ENCODE peak calls at places on chromosomes 1 and 21, in five cellular contexts. One of them, this sample, is unnamed.

GRCh38 chr1:41935226-41935625 is 16.5 kb upstream of the HIVEP3 start:
- DNase-seq in fibroblast of lung: peak; percentile 75
- DNase-seq in Calu3: no peak
- DNase-seq in GM12865: no peak
- DNase-seq in body of pancreas: no peak
- DNase-seq in this sample: no peak

GRCh38 chr1:109485001-109485400 is 1.3 kb downstream of the ATXN7L2 start:
- DNase-seq in fibroblast of lung: no peak
- DNase-seq in Calu3: no peak
- DNase-seq in GM12865: peak; percentile 35
- DNase-seq in body of pancreas: no peak
- DNase-seq in this sample: no peak

GRCh38 chr1:38558476-38559179 is 300.9 kb downstream of the RRAGC start:
- DNase-seq in fibroblast of lung: no peak
- DNase-seq in Calu3: no peak
- DNase-seq in GM12865: peak; percentile 63
- DNase-seq in body of pancreas: no peak
- DNase-seq in this sample: peak; percentile 51

GRCh38 chr1:190416239-190416638 is 61.4 kb downstream of the BRINP3 start:
- DNase-seq in fibroblast of lung: no peak
- DNase-seq in Calu3: no peak
- DNase-seq in GM12865: peak; percentile 2
- DNase-seq in body of pancreas: no peak
- DNase-seq in this sample: no peak

GRCh38 chr1:116540088-116540487 is 30.7 kb downstream of the CD58 start:
- DNase-seq in fibroblast of lung: no peak
- DNase-seq in Calu3: no peak
- DNase-seq in GM12865: peak; percentile 64
- DNase-seq in body of pancreas: no peak
- DNase-seq in this sample: peak; percentile 57

GRCh38 chr1:204545202-204545601 is 29.0 kb downstream of the MDM4 start:
- DNase-seq in fibroblast of lung: peak; percentile 29
- DNase-seq in Calu3: no peak
- DNase-seq in GM12865: no peak
- DNase-seq in body of pancreas: no peak
- DNase-seq in this sample: no peak

GRCh38 chr1:30462826-30463425 is 260.5 kb downstream of the MATN1 start:
- DNase-seq in fibroblast of lung: no peak
- DNase-seq in Calu3: no peak
- DNase-seq in GM12865: no peak
- DNase-seq in body of pancreas: no peak
- DNase-seq in this sample: no peak

GRCh38 chr1:107405241-107405640 is 264.4 kb downstream of the NTNG1 start:
- DNase-seq in fibroblast of lung: peak; percentile 85
- DNase-seq in Calu3: no peak
- DNase-seq in GM12865: no peak
- DNase-seq in body of pancreas: no peak
- DNase-seq in this sample: no peak

GRCh38 chr1:226733309-226733708 is 5.8 kb downstream of the ITPKB start:
- DNase-seq in fibroblast of lung: no peak
- DNase-seq in Calu3: no peak
- DNase-seq in GM12865: peak; percentile 56
- DNase-seq in body of pancreas: no peak
- DNase-seq in this sample: no peak

GRCh38 chr1:59999006-59999405 is 72.4 kb upstream of the CYP2J2 start:
- DNase-seq in fibroblast of lung: peak; percentile 41
- DNase-seq in Calu3: no peak
- DNase-seq in GM12865: no peak
- DNase-seq in body of pancreas: no peak
- DNase-seq in this sample: no peak

GRCh38 chr1:69451196-69451595 is 116.5 kb upstream of the LRRC7 start:
- DNase-seq in fibroblast of lung: no peak
- DNase-seq in Calu3: no peak
- DNase-seq in GM12865: no peak
- DNase-seq in body of pancreas: no peak
- DNase-seq in this sample: no peak

GRCh38 chr1:203505526-203506189 is 11.7 kb downstream of the OPTC start:
- DNase-seq in fibroblast of lung: peak; percentile 35
- DNase-seq in Calu3: no peak
- DNase-seq in GM12865: no peak
- DNase-seq in body of pancreas: no peak
- DNase-seq in this sample: no peak

GRCh38 chr1:25724986-25725385 is 75.0 kb upstream of the SELENON start:
- DNase-seq in fibroblast of lung: no peak
- DNase-seq in Calu3: no peak
- DNase-seq in GM12865: no peak
- DNase-seq in body of pancreas: no peak
- DNase-seq in this sample: no peak

GRCh38 chr21:45455321-45456013 is 50.5 kb downstream of the COL18A1 start:
- DNase-seq in fibroblast of lung: peak; percentile 55
- DNase-seq in Calu3: no peak
- DNase-seq in GM12865: no peak
- DNase-seq in body of pancreas: peak; percentile 50
- DNase-seq in this sample: no peak

GRCh38 chr1:201582261-201582951 is 43.5 kb downstream of the NAV1 start:
- DNase-seq in fibroblast of lung: peak; percentile 72
- DNase-seq in Calu3: no peak
- DNase-seq in GM12865: no peak
- DNase-seq in body of pancreas: peak; percentile 30
- DNase-seq in this sample: no peak

GRCh38 chr1:146013566-146013937 is 8.0 kb downstream of the HJV start:
- DNase-seq in fibroblast of lung: no peak
- DNase-seq in Calu3: no peak
- DNase-seq in GM12865: no peak
- DNase-seq in body of pancreas: no peak
- DNase-seq in this sample: no peak

GRCh38 chr1:176033879-176034278 is 173.2 kb downstream of the COP1 start:
- DNase-seq in fibroblast of lung: peak; percentile 19
- DNase-seq in Calu3: no peak
- DNase-seq in GM12865: no peak
- DNase-seq in body of pancreas: no peak
- DNase-seq in this sample: no peak

GRCh38 chr21:45552696-45553391 is 10.6 kb upstream of the SLC19A1 start:
- DNase-seq in fibroblast of lung: no peak
- DNase-seq in Calu3: no peak
- DNase-seq in GM12865: no peak
- DNase-seq in body of pancreas: no peak
- DNase-seq in this sample: no peak

GRCh38 chr1:208280184-208280583 is 36.0 kb upstream of the PLXNA2 start:
- DNase-seq in fibroblast of lung: no peak
- DNase-seq in Calu3: no peak
- DNase-seq in GM12865: no peak
- DNase-seq in body of pancreas: no peak
- DNase-seq in this sample: no peak

GRCh38 chr1:243979396-243979795 is 71.7 kb upstream of the ZBTB18 start:
- DNase-seq in fibroblast of lung: no peak
- DNase-seq in Calu3: no peak
- DNase-seq in GM12865: peak; percentile 18
- DNase-seq in body of pancreas: no peak
- DNase-seq in this sample: peak; percentile 31

GRCh38 chr1:17597651-17598050 is 58.2 kb downstream of the ARHGEF10L start:
- DNase-seq in fibroblast of lung: no peak
- DNase-seq in Calu3: no peak
- DNase-seq in GM12865: no peak
- DNase-seq in body of pancreas: no peak
- DNase-seq in this sample: no peak

GRCh38 chr1:57157818-57158606 is 192.2 kb upstream of the C8B start:
- DNase-seq in fibroblast of lung: no peak
- DNase-seq in Calu3: no peak
- DNase-seq in GM12865: no peak
- DNase-seq in body of pancreas: no peak
- DNase-seq in this sample: no peak

GRCh38 chr21:14686466-14687276 is 140.6 kb upstream of the SAMSN1 start:
- DNase-seq in fibroblast of lung: peak; percentile 9
- DNase-seq in Calu3: no peak
- DNase-seq in GM12865: peak; percentile 88
- DNase-seq in body of pancreas: no peak
- DNase-seq in this sample: peak; percentile 31

GRCh38 chr1:214604543-214604942 is 1.5 kb downstream of the CENPF start:
- DNase-seq in fibroblast of lung: peak; percentile 26
- DNase-seq in Calu3: no peak
- DNase-seq in GM12865: no peak
- DNase-seq in body of pancreas: no peak
- DNase-seq in this sample: no peak

GRCh38 chr1:214603819-214604252 is 841 bp downstream of the CENPF start:
- DNase-seq in fibroblast of lung: no peak
- DNase-seq in Calu3: no peak
- DNase-seq in GM12865: peak; percentile 22
- DNase-seq in body of pancreas: no peak
- DNase-seq in this sample: peak; percentile 25

DNA sequence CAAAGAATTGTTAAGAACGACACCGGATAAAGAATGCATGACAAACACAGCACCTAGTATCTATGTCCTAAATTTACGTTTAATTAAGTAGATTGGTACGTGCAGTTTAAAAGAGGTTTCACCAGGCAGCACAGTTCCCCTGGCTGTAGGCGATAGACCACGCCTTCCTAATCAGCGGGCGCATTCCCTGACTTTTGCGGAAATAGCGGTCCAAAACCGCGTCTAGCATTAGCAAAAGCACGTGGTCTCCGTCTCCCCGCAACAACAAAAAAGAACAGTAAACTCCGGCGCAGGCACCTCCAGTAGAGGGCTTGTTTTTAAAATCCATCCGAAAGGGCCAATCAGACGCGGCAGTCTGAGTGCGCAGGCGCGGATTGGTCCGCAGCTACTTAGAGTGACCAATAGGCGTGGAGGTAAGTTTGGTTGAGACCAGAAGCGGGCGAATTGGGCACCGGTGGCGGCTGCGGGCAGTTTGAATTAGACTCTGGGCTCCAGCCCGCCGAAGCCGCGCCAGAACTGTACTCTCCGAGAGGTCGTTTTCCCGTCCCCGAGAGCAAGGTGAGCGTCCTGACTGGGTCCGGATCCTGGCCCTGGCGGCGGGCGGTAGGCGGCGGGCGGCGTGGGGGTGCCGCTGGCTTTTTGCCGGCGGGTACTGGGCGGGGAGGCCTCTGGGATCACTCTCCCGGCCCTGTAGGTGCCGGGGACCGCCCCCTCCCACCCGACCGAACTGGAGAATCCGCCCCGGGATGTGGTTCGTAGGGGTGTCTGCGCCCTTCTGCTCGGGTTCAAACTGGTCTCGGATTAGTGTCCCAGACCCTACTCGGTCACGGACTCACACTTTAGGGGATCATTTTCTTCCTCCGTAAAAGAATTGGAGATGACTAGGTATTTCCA is at the start of gene CENPF:
- DNase-seq in fibroblast of lung: peak; percentile 99
- DNase-seq in Calu3: peak; percentile 96
- DNase-seq in GM12865: peak; percentile 98
- DNase-seq in body of pancreas: peak; percentile 97
- DNase-seq in this sample: peak; percentile 96
- TF ChIP-seq CTCF in fibroblast of lung: peak; percentile 30
- TF ChIP-seq CTCF in Calu3: no peak
- TF ChIP-seq CTCF in GM12865: peak; percentile 10
- TF ChIP-seq CTCF in body of pancreas: peak; percentile 19
- TF ChIP-seq CTCF in this sample: no peak

GRCh38 chr1:54120698-54121481 is 31.9 kb downstream of the CDCP2 start:
- DNase-seq in fibroblast of lung: peak; percentile 46
- DNase-seq in Calu3: no peak
- DNase-seq in GM12865: no peak
- DNase-seq in body of pancreas: no peak
- DNase-seq in this sample: no peak

GRCh38 chr1:54118704-54119103 is 34.1 kb downstream of the CDCP2 start:
- DNase-seq in fibroblast of lung: peak; percentile 93
- DNase-seq in Calu3: no peak
- DNase-seq in GM12865: no peak
- DNase-seq in body of pancreas: no peak
- DNase-seq in this sample: no peak

GRCh38 chr1:54122131-54122751 is 30.6 kb downstream of the CDCP2 start:
- DNase-seq in fibroblast of lung: no peak
- DNase-seq in Calu3: no peak
- DNase-seq in GM12865: no peak
- DNase-seq in body of pancreas: peak; percentile 21
- DNase-seq in this sample: no peak

GRCh38 chr1:54121482-54122130 is 31.2 kb downstream of the CDCP2 start:
- DNase-seq in fibroblast of lung: peak; percentile 90
- DNase-seq in Calu3: peak; percentile 84
- DNase-seq in GM12865: peak; percentile 54
- DNase-seq in body of pancreas: peak; percentile 87
- DNase-seq in this sample: peak; percentile 88

GRCh38 chr1:54120018-54120697 is 32.6 kb downstream of the CDCP2 start:
- DNase-seq in fibroblast of lung: no peak
- DNase-seq in Calu3: no peak
- DNase-seq in GM12865: no peak
- DNase-seq in body of pancreas: no peak
- DNase-seq in this sample: no peak
- TF ChIP-seq CTCF in fibroblast of lung: no peak
- TF ChIP-seq CTCF in Calu3: no peak
- TF ChIP-seq CTCF in GM12865: no peak
- TF ChIP-seq CTCF in body of pancreas: no peak
- TF ChIP-seq CTCF in this sample: no peak

GRCh38 chr1:200535605-200536004 is 84.9 kb downstream of the KIF14 start:
- DNase-seq in fibroblast of lung: peak; percentile 30
- DNase-seq in Calu3: peak; percentile 63
- DNase-seq in GM12865: peak; percentile 37
- DNase-seq in body of pancreas: peak; percentile 66
- DNase-seq in this sample: peak; percentile 32
- TF ChIP-seq CTCF in fibroblast of lung: no peak
- TF ChIP-seq CTCF in Calu3: peak; percentile 37
- TF ChIP-seq CTCF in GM12865: peak; percentile 27
- TF ChIP-seq CTCF in body of pancreas: no peak
- TF ChIP-seq CTCF in this sample: no peak

GRCh38 chr1:232630894-232631195 is 912 bp upstream of the SIPA1L2 start:
- DNase-seq in fibroblast of lung: no peak
- DNase-seq in Calu3: no peak
- DNase-seq in GM12865: no peak
- DNase-seq in body of pancreas: no peak
- DNase-seq in this sample: no peak

GRCh38 chr1:232627645-232628334 is 2.1 kb downstream of the SIPA1L2 start:
- DNase-seq in fibroblast of lung: peak; percentile 48
- DNase-seq in Calu3: peak; percentile 40
- DNase-seq in GM12865: peak; percentile 34
- DNase-seq in body of pancreas: no peak
- DNase-seq in this sample: no peak

GRCh38 chr1:232628335-232629214 is 1.4 kb downstream of the SIPA1L2 start:
- DNase-seq in fibroblast of lung: peak; percentile 54
- DNase-seq in Calu3: no peak
- DNase-seq in GM12865: peak; percentile 10
- DNase-seq in body of pancreas: no peak
- DNase-seq in this sample: no peak

GRCh38 chr1:232629250-232630046 is 485 bp downstream of the SIPA1L2 start:
- DNase-seq in fibroblast of lung: peak; percentile 54
- DNase-seq in Calu3: peak; percentile 30
- DNase-seq in GM12865: peak; percentile 3
- DNase-seq in body of pancreas: peak; percentile 39
- DNase-seq in this sample: no peak

GRCh38 chr1:232630047-232630893 is at the start of gene SIPA1L2:
- DNase-seq in fibroblast of lung: peak; percentile 91
- DNase-seq in Calu3: peak; percentile 98
- DNase-seq in GM12865: peak; percentile 89
- DNase-seq in body of pancreas: peak; percentile 95
- DNase-seq in this sample: peak; percentile 99
- TF ChIP-seq CTCF in fibroblast of lung: peak; percentile 62
- TF ChIP-seq CTCF in Calu3: peak; percentile 42
- TF ChIP-seq CTCF in GM12865: peak; percentile 23
- TF ChIP-seq CTCF in body of pancreas: peak; percentile 20
- TF ChIP-seq CTCF in this sample: no peak